ENCODE peak calls at places on chromosomes 12 and 14, in five cellular contexts. E is GM23248; Y is hepatocyte; U is upper lobe of right lung; X is CD8-positive, alpha-beta memory T cell. L is an unnamed sample. For H3K4me1, the result is how much of the 10 kb centered on the place peaks cover.

GRCh38 chr14:95233702-95234241 is 76.4 kb upstream of the DICER1 start:
- DNase-seq in Y (no peak), U (no peak), X (no peak), E (no peak), L (no peak)

GRCh38 chr12:805022-805632 is 52.7 kb downstream of the WNK1 start:
- DNase-seq in U (no peak), X (no peak), Y (no peak), E (no peak), L (no peak)

GRCh38 chr14:77892890-77893484 is 93.1 kb downstream of the ADCK1 start:
- DNase-seq in U (no peak), X (no peak), Y (no peak), E (no peak), L (no peak)

GRCh38 chr12:21713138-21713537 is 55.5 kb upstream of the LDHB start:
- DNase-seq in X (no peak), Y (no peak), U (no peak), E (no peak), L (no peak)

GRCh38 chr12:4300870-4301269 is 20.1 kb upstream of the TIGAR start:
- DNase-seq in U (no peak), Y (no peak), E (no peak), X (no peak), L (no peak)

GRCh38 chr12:46556820-46557524 is 184.4 kb upstream of the SLC38A2 start:
- DNase-seq in U (no peak), X (no peak), Y (no peak), E (peak), L (no peak)

GRCh38 chr12:52054231-52054837 is 3.1 kb downstream of the NR4A1 start:
- DNase-seq in Y (peak), U (no peak), X (no peak), E (no peak), L (no peak)

GRCh38 chr12:120497524-120498150 is 1.7 kb downstream of the DYNLL1 start:
- DNase-seq in U (no peak), X (no peak), Y (no peak), E (peak), L (peak)

GRCh38 chr12:65858831-65859230 is 34.5 kb downstream of the HMGA2 start:
- DNase-seq in E (peak), X (no peak), U (no peak), Y (no peak), L (no peak)

GRCh38 chr12:66304296-66304915 is 2.1 kb downstream of the HELB start:
- DNase-seq in Y (no peak), U (no peak), X (no peak), E (no peak), L (no peak)

DNA sequence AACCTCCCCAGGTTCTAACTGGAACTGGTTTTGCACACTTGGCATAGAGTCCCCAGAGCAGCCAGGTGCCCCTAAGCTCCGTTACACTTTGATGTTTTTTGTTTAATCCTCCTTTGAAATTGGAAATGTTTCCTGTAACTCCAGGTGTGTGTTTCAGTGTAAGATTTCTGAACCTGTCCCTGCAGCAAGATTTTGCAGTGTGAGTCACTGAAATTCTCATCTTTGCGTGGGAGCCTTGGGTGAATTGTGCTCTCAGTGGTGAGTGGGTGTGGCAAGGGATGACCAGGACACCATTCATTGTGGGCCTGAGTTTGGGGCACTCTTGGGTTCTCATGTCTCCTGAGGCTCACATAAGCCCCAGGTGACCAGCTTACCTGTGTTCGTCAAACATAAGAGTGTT is 18.3 kb downstream of the CD9 start:
- DNase-seq in U (no peak), E (no peak), Y (no peak), X (no peak), L (no peak)
- H3K4me1 ChIP-seq in U (half or more), E (under half), Y (under half), X (under half), L (under half)

DNA sequence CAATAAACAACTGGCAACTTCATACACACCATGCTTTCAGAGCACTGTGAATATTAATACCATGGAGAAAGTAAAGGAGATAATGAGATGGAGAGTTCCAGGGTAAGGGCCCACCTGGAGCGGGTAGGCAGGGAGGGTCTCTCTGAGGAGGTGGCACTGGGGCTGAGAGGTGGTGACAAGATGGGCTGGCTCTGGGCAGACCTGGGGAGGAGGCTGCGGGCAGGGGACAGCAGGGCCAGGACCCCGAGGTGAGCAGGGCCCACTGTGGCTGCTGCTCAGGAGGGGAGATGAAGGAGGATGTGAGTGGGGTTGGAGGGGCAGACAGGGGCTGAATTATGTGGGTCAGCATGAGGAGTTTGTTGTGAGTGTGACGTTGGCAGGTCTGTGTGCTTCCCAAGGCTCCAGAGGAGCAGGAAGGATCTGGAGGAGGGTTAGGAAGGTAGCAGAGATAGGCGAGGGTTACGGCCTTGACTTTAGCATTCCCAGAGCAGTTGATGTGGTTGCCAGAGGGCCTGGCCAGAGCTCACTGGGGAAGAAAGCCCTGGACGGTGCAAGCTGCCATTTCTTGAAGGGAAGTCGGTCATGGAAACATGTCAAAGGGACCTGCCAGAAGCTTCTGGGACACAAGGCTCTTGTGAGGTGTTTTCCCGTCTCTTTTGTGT is 88.2 kb downstream of the CACNA1C start:
- DNase-seq in X (no peak), E (no peak), Y (no peak), U (no peak), L (no peak)
- H3K4me1 ChIP-seq in X (under half), E (under half), Y (under half), U (under half), L (under half)

GRCh38 chr14:74514471-74514932 is 20.9 kb downstream of the ISCA2 start:
- DNase-seq in X (no peak), U (peak), E (peak), Y (no peak), L (peak)
- H3K4me1 ChIP-seq in X (under half), U (under half), E (under half), Y (under half), L (under half)

DNA sequence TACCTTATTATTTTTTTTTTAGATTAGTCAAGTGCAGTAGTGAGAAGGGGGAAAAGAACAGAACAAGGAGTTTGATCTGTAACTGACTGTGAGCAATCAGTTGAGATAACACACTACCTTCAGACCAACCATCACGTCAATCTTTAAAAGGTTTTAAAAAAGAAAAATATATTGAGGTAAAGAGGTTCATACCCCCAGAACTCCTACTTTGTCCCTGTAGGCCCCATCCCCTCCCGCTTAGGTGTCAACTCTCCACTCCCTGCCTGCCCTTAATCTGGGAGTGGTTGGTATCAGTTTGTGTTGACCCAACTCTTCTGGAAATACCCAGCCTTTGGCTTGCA is 16.2 kb downstream of the MMP14 start:
- DNase-seq in Y (no peak), U (no peak), X (no peak), E (no peak), L (peak)
- H3K4me1 ChIP-seq in Y (under half), U (under half), X (under half), E (half or more), L (under half)

GRCh38 chr14:32078030-32078793 is 1.1 kb downstream of the ARHGAP5 start:
- DNase-seq in X (peak), E (peak), U (peak), Y (peak), L (peak)

GRCh38 chr14:32076278-32077080 is 625 bp upstream of the ARHGAP5 start:
- DNase-seq in E (peak), Y (peak), X (peak), U (peak), L (peak)

GRCh38 chr14:32078794-32079663 is 1.9 kb downstream of the ARHGAP5 start:
- DNase-seq in Y (peak), E (peak), U (no peak), X (no peak), L (peak)

GRCh38 chr14:32075636-32076277 is 1.3 kb upstream of the ARHGAP5 start:
- DNase-seq in U (no peak), E (peak), Y (peak), X (no peak), L (no peak)

DNA sequence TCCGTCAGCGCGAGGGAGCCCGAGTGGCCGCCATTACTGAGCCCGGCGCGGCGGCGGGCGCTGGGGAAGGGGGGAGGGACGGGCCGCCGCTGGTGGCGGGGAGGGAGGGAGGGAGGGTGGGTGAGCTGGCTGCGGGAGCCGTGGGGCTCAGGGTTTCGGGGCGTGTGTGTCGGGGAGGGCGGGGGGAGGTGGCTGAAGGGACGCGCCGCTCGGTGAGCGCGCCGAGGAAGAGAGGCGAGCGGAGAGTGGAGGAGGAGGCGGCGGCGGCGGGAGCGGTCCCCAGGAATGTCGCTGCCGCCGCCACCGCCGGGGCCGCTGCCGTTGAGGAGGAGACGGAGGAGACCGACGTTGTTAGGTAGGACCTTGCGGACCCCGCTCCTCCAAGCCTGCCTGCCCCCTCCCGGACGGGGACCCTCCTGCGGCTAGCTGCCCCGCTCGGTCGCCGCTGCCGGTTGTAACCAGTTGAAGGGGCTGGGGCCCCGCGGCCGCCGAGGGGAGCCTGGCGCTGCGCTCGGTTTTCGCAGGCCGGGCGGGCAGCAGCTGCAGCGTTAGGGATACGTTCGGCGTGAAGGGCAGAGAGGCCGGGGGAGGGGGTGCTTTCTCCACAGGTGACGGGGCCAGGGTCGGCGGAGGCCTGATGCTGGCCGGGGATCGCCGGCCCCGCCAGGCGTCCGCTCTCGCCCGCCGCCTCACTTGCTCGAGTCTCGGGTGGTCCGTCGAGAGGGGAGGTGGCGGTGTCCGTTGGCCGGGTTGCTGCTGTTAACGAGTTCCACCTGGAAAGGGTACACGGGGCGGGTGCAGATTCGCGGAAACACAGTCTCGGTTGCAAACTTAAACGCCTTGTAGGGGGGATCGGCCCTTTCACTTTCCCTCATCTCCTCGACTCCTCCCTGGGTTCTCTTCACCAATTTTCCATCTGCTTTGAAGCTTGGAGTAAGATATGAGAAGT is at the start of gene ARHGAP5:
- DNase-seq in X (peak), Y (peak), E (peak), U (no peak), L (no peak)
- H3K4me1 ChIP-seq in X (under half), Y (under half), E (under half), U (under half), L (under half)

DNA sequence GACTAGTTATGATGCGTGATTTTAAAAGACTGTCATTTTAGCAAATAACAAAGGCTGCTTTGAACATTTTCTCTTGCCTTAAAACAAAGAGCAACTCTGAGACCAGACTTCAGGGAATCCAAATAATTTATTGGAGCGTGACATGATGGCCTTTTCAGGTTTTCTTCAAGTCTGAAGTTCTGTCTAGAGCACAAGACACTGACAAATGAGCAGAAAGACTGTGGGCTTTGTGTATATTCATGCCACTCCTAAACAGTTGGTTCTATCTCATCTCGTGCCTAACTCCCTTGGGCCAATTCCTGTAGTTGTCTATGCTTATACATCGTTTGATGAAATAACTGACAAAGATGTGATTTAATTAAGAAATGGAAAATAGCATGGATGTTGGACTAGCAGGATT is 47.5 kb downstream of the IFT81 start:
- DNase-seq in X (no peak), E (no peak), Y (no peak), U (no peak), L (no peak)
- H3K4me1 ChIP-seq in X (under half), E (under half), Y (under half), U (under half), L (under half)

GRCh38 chr12:16300222-16300621 is 22.7 kb upstream of the SLC15A5 start:
- DNase-seq in Y (no peak), X (no peak), E (peak), U (no peak), L (no peak)

GRCh38 chr12:16299403-16299802 is 21.9 kb upstream of the SLC15A5 start:
- DNase-seq in U (no peak), X (no peak), Y (no peak), E (peak), L (no peak)

GRCh38 chr12:16297521-16297920 is 20.0 kb upstream of the SLC15A5 start:
- DNase-seq in X (no peak), Y (no peak), E (peak), U (no peak), L (no peak)

GRCh38 chr12:16303939-16304338 is 26.5 kb upstream of the SLC15A5 start:
- DNase-seq in X (no peak), Y (no peak), U (no peak), E (no peak), L (no peak)

GRCh38 chr12:16300706-16301105 is 23.2 kb upstream of the SLC15A5 start:
- DNase-seq in U (no peak), Y (no peak), X (no peak), E (peak), L (no peak)
- H3K4me1 ChIP-seq in U (under half), Y (under half), X (under half), E (under half), L (under half)

GRCh38 chr14:90575781-90576180 is 179.0 kb downstream of the CALM1 start:
- DNase-seq in X (no peak), U (peak), Y (no peak), E (no peak), L (no peak)
- H3K4me1 ChIP-seq in X (under half), U (under half), Y (under half), E (under half), L (under half)

DNA sequence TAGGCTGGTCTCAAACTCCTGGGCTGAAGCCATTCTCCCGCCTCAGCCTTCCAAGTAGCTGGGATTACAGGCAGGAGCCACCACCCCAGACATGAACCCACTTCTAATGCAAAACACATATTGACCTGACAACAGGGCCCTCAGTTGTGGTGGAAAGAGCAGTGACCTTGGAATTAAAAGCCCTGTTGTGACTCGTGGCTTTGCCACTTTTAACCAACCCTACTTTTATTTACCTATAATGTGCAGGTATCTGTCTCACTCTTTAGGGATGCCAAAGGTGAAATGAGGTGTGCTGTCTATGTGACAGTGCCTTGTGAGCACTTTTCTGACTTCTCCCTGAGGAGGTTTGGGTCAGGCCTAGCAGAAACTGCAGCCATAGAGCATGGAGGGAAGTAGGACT is 132.8 kb upstream of the DNM1L start:
- DNase-seq in Y (no peak), U (no peak), E (no peak), X (no peak), L (no peak)
- H3K4me1 ChIP-seq in Y (under half), U (half or more), E (under half), X (under half), L (under half)